ENCODE peak calls at places on chromosomes 11 and 22, in four cellular contexts. P is right cardiac atrium; A is NCI-H2029; B is activated CD4-positive, alpha-beta T cell treated with anti-CD3 and anti-CD28 coated beads, Interleukin-2, amount 50 U/mL, for 48 hours. U is an unnamed sample.

GRCh38 chr11:7600205-7600775 is 73.0 kb downstream of the CYB5R2 start:
- DNase-seq in P (peak; percentile 58), A (peak; percentile 53), B (no peak), U (no peak)

GRCh38 chr11:38182126-38182907 is 1584.3 kb upstream of the RAG2 start:
- DNase-seq in P (no peak), A (no peak), B (no peak), U (no peak)

GRCh38 chr22:47963660-47964059 is 1201.2 kb downstream of the TBC1D22A start:
- DNase-seq in P (no peak), A (no peak), B (no peak), U (no peak)

GRCh38 chr11:71388637-71389235 is 59.5 kb downstream of the DHCR7 start:
- DNase-seq in P (no peak), A (no peak), B (no peak), U (no peak)

GRCh38 chr11:92130432-92130831 is 94.2 kb upstream of the FAT3 start:
- DNase-seq in P (no peak), A (no peak), B (no peak), U (no peak)

GRCh38 chr22:43183496-43184263 is 3.3 kb downstream of the TTLL12 start:
- DNase-seq in P (peak; percentile 25), A (no peak), B (no peak), U (no peak)

GRCh38 chr11:131899954-131900580 is 529.7 kb downstream of the NTM start:
- DNase-seq in P (peak; percentile 83), A (no peak), B (no peak), U (no peak)

GRCh38 chr11:131809203-131809948 is 439.0 kb downstream of the NTM start:
- DNase-seq in P (no peak), A (no peak), B (no peak), U (no peak)

GRCh38 chr22:41998361-41999261 is at the start of gene WBP2NL:
- DNase-seq in P (peak; percentile 88), A (no peak), B (peak; percentile 87), U (peak; percentile 59)

GRCh38 chr11:64743591-64744543 is at the start of gene RASGRP2:
- DNase-seq in P (peak; percentile 92), A (no peak), B (peak; percentile 87), U (peak; percentile 66)

GRCh38 chr11:112320668-112321067 is 60.0 kb upstream of the PLET1 start:
- DNase-seq in P (peak; percentile 91), A (peak; percentile 54), B (no peak), U (no peak)

GRCh38 chr11:8745431-8745986 is 62.9 kb downstream of the RPL27A start:
- DNase-seq in P (no peak), A (no peak), B (no peak), U (no peak)

GRCh38 chr11:35009191-35009940 is 92.9 kb downstream of the PDHX start:
- DNase-seq in P (no peak), A (no peak), B (no peak), U (no peak)

GRCh38 chr11:103601230-103601846 is 435.1 kb upstream of the DDI1 start:
- DNase-seq in P (peak; percentile 39), A (peak; percentile 2), B (peak; percentile 26), U (no peak)

GRCh38 chr11:38937709-38938108 is 2339.7 kb upstream of the RAG2 start:
- DNase-seq in P (no peak), A (no peak), B (no peak), U (no peak)

GRCh38 chr22:32031466-32031865 is 11.6 kb upstream of the SLC5A1 start:
- DNase-seq in P (no peak), A (no peak), B (no peak), U (no peak)

GRCh38 chr11:36073411-36074203 is 129.7 kb downstream of the LDLRAD3 start:
- DNase-seq in P (peak; percentile 64), A (no peak), B (no peak), U (no peak)

U was measured in omental fat pad.